ENCODE peak calls at places on chromosomes 1 and 21, in five cellular contexts. E, G, R, W and N are unnamed samples.

GRCh38 chr21:30194701-30195299 is 21.1 kb downstream of the CLDN8 start:
- DNase-seq in E (peak), G (no peak), W (no peak), R (no peak), N (peak)

GRCh38 chr1:222042120-222042519 is 300.2 kb upstream of the DUSP10 start:
- DNase-seq in R (no peak), W (no peak), E (peak), G (no peak), N (no peak)

GRCh38 chr1:39165488-39165887 is 39.0 kb upstream of the MACF1 start:
- DNase-seq in G (no peak), W (no peak), R (no peak), E (no peak), N (no peak)

GRCh38 chr1:145992958-145993617 is 3.3 kb downstream of the TXNIP start:
- DNase-seq in R (no peak), W (no peak), E (no peak), G (no peak), N (no peak)

GRCh38 chr1:97145321-97145956 is 423.9 kb downstream of the PTBP2 start:
- DNase-seq in E (peak), W (peak), G (no peak), R (no peak), N (no peak)

GRCh38 chr1:56798053-56798471 is 21.1 kb downstream of the FYB2 start:
- DNase-seq in E (peak), W (no peak), G (no peak), R (no peak), N (no peak)

GRCh38 chr1:212630159-212630900 is 21.8 kb downstream of the ATF3 start:
- DNase-seq in W (peak), G (peak), E (no peak), R (peak), N (peak)

GRCh38 chr1:76759950-76760349 is 107.3 kb upstream of the ST6GALNAC5 start:
- DNase-seq in G (no peak), E (peak), R (no peak), W (no peak), N (no peak)

GRCh38 chr1:227756172-227756959 is 21.1 kb downstream of the SNAP47 start:
- DNase-seq in R (peak), E (no peak), G (peak), W (no peak), N (no peak)

GRCh38 chr1:4664601-4665000 is 10.2 kb downstream of the AJAP1 start:
- DNase-seq in R (no peak), G (peak), E (no peak), W (no peak), N (no peak)

GRCh38 chr1:94055459-94056122 is 65.4 kb downstream of the ABCA4 start:
- DNase-seq in R (no peak), W (no peak), E (no peak), G (no peak), N (no peak)

GRCh38 chr1:148318123-148318899 is 164.8 kb downstream of the PPIAL4G start:
- DNase-seq in E (peak), G (no peak), W (no peak), R (peak), N (peak)

GRCh38 chr1:169003864-169004516 is 102.5 kb upstream of the ATP1B1 start:
- DNase-seq in E (no peak), G (no peak), R (peak), W (peak), N (peak)

GRCh38 chr1:154784416-154784815 is 85.7 kb downstream of the KCNN3 start:
- DNase-seq in E (no peak), G (peak), R (no peak), W (no peak), N (no peak)

GRCh38 chr1:109636201-109636952 is 16.7 kb downstream of the AMPD2 start:
- DNase-seq in W (no peak), R (peak), E (peak), G (no peak), N (peak)

GRCh38 chr1:60833173-60833572 is 249.2 kb upstream of the NFIA start:
- DNase-seq in G (no peak), E (no peak), W (no peak), R (peak), N (peak)

GRCh38 chr1:203325004-203325417 is 19.7 kb downstream of the BTG2 start:
- DNase-seq in G (no peak), R (peak), W (no peak), E (peak), N (no peak)

GRCh38 chr1:244863491-244864252 is 671 bp downstream of the HNRNPU start:
- DNase-seq in R (peak), E (no peak), W (peak), G (peak), N (no peak)

GRCh38 chr1:225848044-225848955 is 33.9 kb downstream of the TMEM63A start:
- DNase-seq in W (no peak), G (no peak), R (no peak), E (no peak), N (no peak)

GRCh38 chr1:23726669-23727068 is 16.6 kb upstream of the ELOA start:
- DNase-seq in W (no peak), G (no peak), R (no peak), E (no peak), N (no peak)

GRCh38 chr1:223212441-223212840 is 69.4 kb upstream of the TLR5 start:
- DNase-seq in W (no peak), G (no peak), E (no peak), R (no peak), N (no peak)

GRCh38 chr1:225926551-225927113 is 2.6 kb upstream of the PYCR2 start:
- DNase-seq in E (no peak), R (no peak), G (no peak), W (no peak), N (no peak)

GRCh38 chr1:152348447-152348846 is 11.4 kb downstream of the FLG2 start:
- DNase-seq in E (no peak), G (no peak), W (no peak), R (no peak), N (no peak)

GRCh38 chr1:165080253-165080896 is 276.1 kb downstream of the LMX1A start:
- DNase-seq in W (no peak), G (no peak), E (no peak), R (no peak), N (no peak)

GRCh38 chr1:26994020-26994745 is 691 bp downstream of the TRNP1 start:
- DNase-seq in G (no peak), E (no peak), W (no peak), R (no peak), N (no peak)

GRCh38 chr1:53561488-53562115 is 102.4 kb downstream of the DMRTB1 start:
- DNase-seq in W (no peak), E (no peak), G (no peak), R (peak), N (no peak)

GRCh38 chr1:7262611-7263010 is 477.4 kb downstream of the CAMTA1 start:
- DNase-seq in R (peak), G (no peak), E (no peak), W (no peak), N (peak)

GRCh38 chr1:203638914-203639313 is 12.3 kb downstream of the ATP2B4 start:
- DNase-seq in W (no peak), E (no peak), R (no peak), G (no peak), N (peak)

GRCh38 chr1:55213885-55214213 is 1.3 kb downstream of the USP24 start:
- DNase-seq in G (no peak), E (no peak), W (no peak), R (no peak), N (peak)

GRCh38 chr1:151988405-151988851 is 5.2 kb downstream of the S100A10 start:
- DNase-seq in E (peak), R (no peak), W (no peak), G (no peak), N (peak)

GRCh38 chr1:30414086-30414850 is 309.1 kb downstream of the MATN1 start:
- DNase-seq in W (no peak), E (no peak), R (no peak), G (no peak), N (no peak)

GRCh38 chr1:220880726-220881506 is 1.7 kb downstream of the HLX start:
- DNase-seq in G (peak), W (no peak), R (peak), E (peak), N (peak)
- H3K4me3 ChIP-seq in G (peak), W (peak), R (peak), E (peak), N (peak)

DNA sequence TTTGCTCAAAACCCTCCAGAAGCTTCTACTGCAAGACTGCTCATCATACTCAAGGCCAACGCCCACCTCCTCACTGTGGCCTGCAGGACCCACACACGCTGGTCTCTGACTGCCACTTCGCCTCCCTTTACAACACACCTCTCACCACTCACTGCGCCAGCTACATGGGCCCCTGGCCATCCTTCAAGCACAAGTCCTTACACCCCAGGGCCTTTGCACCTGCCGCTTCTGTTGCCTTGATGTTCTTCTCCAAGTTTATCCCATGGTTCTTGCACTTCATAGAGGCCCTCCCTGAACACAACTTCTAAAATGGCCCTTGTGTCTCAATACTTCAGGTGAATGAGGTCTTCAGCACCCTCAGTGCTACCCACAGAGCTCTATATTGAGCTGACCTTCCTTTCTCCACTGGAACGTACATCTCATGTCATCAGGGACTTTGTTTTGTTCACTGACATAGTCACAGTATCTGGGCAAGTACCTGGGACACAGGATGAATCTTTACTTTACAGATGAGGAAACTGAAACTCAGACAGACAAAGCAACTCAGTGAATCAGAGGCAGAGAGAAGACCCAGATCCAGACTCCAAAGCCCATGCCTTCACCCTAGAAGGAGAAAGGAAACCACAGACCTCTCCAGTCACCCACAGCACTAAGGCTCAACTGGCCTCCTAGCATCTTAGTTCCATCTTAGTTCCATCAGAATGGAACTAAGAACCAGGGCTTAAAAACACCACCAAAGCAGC is 34.7 kb upstream of the CLSTN1 start:
- DNase-seq in W (no peak), E (no peak), G (peak), R (no peak), N (no peak)
- H3K4me3 ChIP-seq in W (no peak), E (no peak), G (no peak), R (no peak), N (no peak)

GRCh38 chr1:205517288-205517687 is 12.8 kb downstream of the CDK18 start:
- DNase-seq in R (no peak), W (no peak), E (no peak), G (no peak), N (no peak)

GRCh38 chr1:205519541-205520131 is 15.2 kb downstream of the CDK18 start:
- DNase-seq in R (peak), W (no peak), E (no peak), G (no peak), N (no peak)

GRCh38 chr1:205518616-205519540 is 14.4 kb downstream of the CDK18 start:
- DNase-seq in R (peak), G (no peak), W (no peak), E (no peak), N (no peak)

GRCh38 chr1:205516362-205516761 is 11.9 kb downstream of the CDK18 start:
- DNase-seq in R (no peak), E (no peak), W (no peak), G (no peak), N (no peak)

DNA sequence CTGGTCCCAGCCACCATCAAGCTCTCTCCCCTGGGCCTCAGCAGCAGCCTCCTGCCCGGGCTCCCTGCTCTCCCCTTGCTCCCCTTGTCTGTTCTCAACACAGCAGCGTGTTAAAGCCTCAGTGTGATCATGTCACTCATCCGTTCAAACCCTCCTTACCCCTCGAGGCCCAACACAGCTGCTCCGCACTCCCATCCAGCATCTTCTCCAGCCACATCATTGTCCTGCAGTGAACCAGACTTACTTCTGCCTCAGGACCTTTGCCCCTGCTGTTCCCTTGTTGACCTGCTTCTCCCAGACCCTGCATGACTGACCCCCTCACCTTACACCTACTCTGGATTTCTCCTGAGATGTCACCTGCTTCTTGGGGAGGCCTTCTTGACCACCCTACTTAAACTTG is 13.3 kb downstream of the CDK18 start:
- DNase-seq in E (no peak), R (no peak), W (no peak), G (no peak), N (no peak)
- H3K4me3 ChIP-seq in E (no peak), R (no peak), W (no peak), G (no peak), N (no peak)

DNA sequence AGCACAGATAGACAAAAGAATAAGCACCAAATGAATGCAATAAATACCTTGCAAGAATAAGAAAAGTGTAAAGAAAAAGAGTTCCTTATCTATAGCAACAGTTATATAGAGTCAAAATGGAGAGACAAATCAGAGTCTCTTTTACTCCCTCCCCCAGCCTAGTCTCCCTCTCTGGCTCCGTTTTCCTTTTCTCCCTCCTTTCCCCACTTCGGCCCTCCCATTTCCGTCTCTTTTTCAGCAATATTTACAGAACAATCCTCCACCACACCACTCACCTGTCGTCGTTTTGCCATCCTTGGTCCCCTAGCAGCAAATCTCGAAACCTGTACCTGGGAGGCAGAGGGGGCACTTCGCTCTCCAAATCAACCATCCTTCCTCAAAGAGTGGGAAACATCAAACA is 300 bp downstream of the KCNT2 start:
- DNase-seq in G (no peak), R (no peak), E (peak), W (no peak), N (no peak)
- H3K4me3 ChIP-seq in G (peak), R (peak), E (peak), W (peak), N (peak)

GRCh38 chr1:3353901-3354300 is 100.6 kb upstream of the ARHGEF16 start:
- DNase-seq in W (no peak), G (no peak), R (no peak), E (no peak), N (peak)

GRCh38 chr1:3352084-3352951 is 102.1 kb upstream of the ARHGEF16 start:
- DNase-seq in G (no peak), E (peak), W (no peak), R (peak), N (peak)

GRCh38 chr1:3355089-3355488 is 99.4 kb upstream of the ARHGEF16 start:
- DNase-seq in E (no peak), G (no peak), W (no peak), R (no peak), N (no peak)

GRCh38 chr1:3351300-3352083 is 103.0 kb upstream of the ARHGEF16 start:
- DNase-seq in E (no peak), R (no peak), G (no peak), W (no peak), N (no peak)

GRCh38 chr1:3352952-3353331 is 101.5 kb upstream of the ARHGEF16 start:
- DNase-seq in G (no peak), E (peak), W (no peak), R (peak), N (peak)
- H3K4me3 ChIP-seq in G (no peak), E (no peak), W (no peak), R (no peak), N (no peak)

GRCh38 chr1:21933397-21934248 is 3.5 kb downstream of the HSPG2 start:
- DNase-seq in E (no peak), R (peak), W (peak), G (peak), N (no peak)

GRCh38 chr1:21929951-21930615 is 7.0 kb downstream of the HSPG2 start:
- DNase-seq in W (no peak), R (peak), E (no peak), G (no peak), N (peak)

GRCh38 chr1:21931171-21932093 is 5.7 kb downstream of the HSPG2 start:
- DNase-seq in G (peak), W (peak), R (peak), E (peak), N (peak)

GRCh38 chr1:21930629-21931170 is 6.4 kb downstream of the HSPG2 start:
- DNase-seq in W (no peak), G (no peak), R (no peak), E (no peak), N (no peak)

GRCh38 chr1:21932127-21932526 is 5.0 kb downstream of the HSPG2 start:
- DNase-seq in W (peak), G (no peak), R (no peak), E (no peak), N (no peak)
- H3K4me3 ChIP-seq in W (no peak), G (peak), R (no peak), E (no peak), N (no peak)

DNA sequence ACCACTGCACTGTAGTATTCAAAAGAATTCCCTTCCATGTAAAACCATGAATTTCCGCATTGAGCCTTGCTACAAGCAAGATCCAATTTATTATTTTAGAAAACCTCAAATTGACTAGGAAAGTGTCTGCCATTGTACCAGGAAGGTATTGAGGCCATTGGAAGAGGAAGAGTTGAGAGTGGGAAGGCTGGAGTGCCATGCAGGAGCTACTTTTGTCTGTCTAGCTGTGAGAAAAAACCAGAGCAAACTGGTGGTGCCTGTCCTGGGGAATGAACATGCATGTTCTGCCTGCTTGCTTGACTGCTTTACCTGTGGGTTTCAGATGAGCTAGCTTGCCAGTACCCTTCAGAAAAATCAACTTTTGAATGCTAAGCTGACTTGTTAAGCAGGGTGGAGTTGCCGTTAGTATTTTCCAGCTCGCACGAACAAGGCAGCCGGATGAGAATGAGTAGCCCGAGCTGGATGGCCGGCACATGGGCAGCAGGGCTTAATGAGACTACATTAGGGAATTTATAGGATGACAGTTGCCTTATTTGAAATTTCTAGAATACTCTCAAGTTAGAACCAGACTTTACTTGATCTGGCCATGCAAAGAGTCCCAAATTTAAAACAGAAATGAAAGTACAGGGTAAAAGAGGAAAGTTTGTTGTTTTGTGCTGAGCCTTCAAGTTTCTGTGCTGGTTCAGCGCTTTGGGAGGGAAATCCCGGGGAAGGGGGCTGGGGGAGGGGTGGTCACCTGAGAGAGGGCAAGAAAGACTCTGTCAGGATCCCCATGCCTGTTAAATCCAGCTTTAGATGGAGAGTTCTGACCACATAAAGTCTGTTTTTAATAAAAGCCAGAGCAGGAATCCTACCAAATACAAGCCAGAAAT is 29.6 kb upstream of the C1orf105 start:
- DNase-seq in E (no peak), W (no peak), R (peak), G (peak), N (no peak)
- H3K4me3 ChIP-seq in E (no peak), W (peak), R (no peak), G (peak), N (no peak)

GRCh38 chr1:216758182-216758581 is 35.0 kb upstream of the ESRRG start:
- DNase-seq in E (no peak), G (no peak), R (no peak), W (no peak), N (peak)

GRCh38 chr1:216757110-216757509 is 33.9 kb upstream of the ESRRG start:
- DNase-seq in E (no peak), R (no peak), G (no peak), W (no peak), N (no peak)
- H3K4me3 ChIP-seq in E (no peak), R (no peak), G (no peak), W (no peak), N (no peak)

GRCh38 chr1:66980745-66981367 is 56.1 kb downstream of the MIER1 start:
- DNase-seq in W (no peak), E (no peak), G (no peak), R (no peak), N (peak)

GRCh38 chr1:66982561-66983285 is 57.9 kb downstream of the MIER1 start:
- DNase-seq in W (no peak), G (no peak), R (no peak), E (no peak), N (peak)

GRCh38 chr1:66981679-66982078 is 56.9 kb downstream of the MIER1 start:
- DNase-seq in W (no peak), R (peak), G (no peak), E (no peak), N (peak)

GRCh38 chr1:66985835-66986234 is 61.0 kb downstream of the MIER1 start:
- DNase-seq in W (no peak), E (no peak), G (no peak), R (no peak), N (no peak)

DNA sequence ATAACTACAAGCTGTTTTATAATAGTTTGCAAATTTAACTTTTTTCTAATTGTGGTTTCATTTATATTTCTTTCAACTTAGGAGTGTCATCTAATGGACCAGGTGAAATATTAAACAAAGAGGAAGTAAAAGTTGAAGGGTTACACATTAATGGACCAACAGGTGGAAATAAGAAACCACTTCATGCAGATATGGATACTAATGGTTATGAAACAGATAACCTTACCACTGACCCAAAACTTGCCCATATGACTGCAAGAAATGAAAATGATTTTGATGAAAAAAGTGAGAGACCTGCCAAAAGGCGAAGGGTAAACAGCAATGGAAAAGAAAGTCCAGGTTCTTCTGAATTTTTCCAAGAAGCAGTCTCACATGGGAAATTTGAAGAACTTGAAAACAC is 59.7 kb downstream of the MIER1 start:
- DNase-seq in W (no peak), E (no peak), G (no peak), R (no peak), N (peak)
- H3K4me3 ChIP-seq in W (no peak), E (no peak), G (no peak), R (no peak), N (no peak)